ENCODE peak calls at places on chromosomes 6 and 20, in four cellular contexts. P is K562, I is HL-60, C is GM12878. V is an unnamed sample.

GRCh38 chr6:32183030-32183429 is 1.0 kb downstream of the AGER start:
- DNase-seq in P (no peak), I (no peak), C (no peak), V (no peak)

GRCh38 chr20:43994486-43995100 is 79.9 kb downstream of the TOX2 start:
- DNase-seq in P (no peak), I (no peak), C (no peak), V (no peak)

GRCh38 chr6:112318505-112318904 is 28.6 kb upstream of the RFPL4B start:
- DNase-seq in I (no peak), C (no peak), P (no peak), V (no peak)

GRCh38 chr6:178119-178518 is 114.2 kb upstream of the DUSP22 start:
- DNase-seq in P (no peak), I (no peak), C (no peak), V (no peak)

GRCh38 chr6:56815436-56815835 is 139.5 kb upstream of the BEND6 start:
- DNase-seq in I (no peak), C (no peak), P (no peak), V (no peak)

GRCh38 chr6:7522873-7523272 is 18.6 kb upstream of the DSP start:
- DNase-seq in C (no peak), I (no peak), P (no peak), V (no peak)

GRCh38 chr6:17957904-17958303 is 29.5 kb downstream of the KIF13A start:
- DNase-seq in C (no peak), I (no peak), P (no peak), V (no peak)

GRCh38 chr20:34940126-34940525 is 15.5 kb downstream of the GSS start:
- DNase-seq in P (no peak), C (no peak), I (no peak), V (no peak)

GRCh38 chr20:36629719-36630340 is 16.2 kb downstream of the SLA2 start:
- DNase-seq in I (no peak), P (no peak), C (no peak), V (peak; percentile 60)

GRCh38 chr6:53297004-53297403 is 51.7 kb downstream of the ELOVL5 start:
- DNase-seq in C (no peak), P (no peak), I (no peak), V (no peak)

GRCh38 chr6:3849681-3850450 is 693 bp downstream of the FAM50B start:
- DNase-seq in C (no peak), I (no peak), P (no peak), V (no peak)

GRCh38 chr6:55040102-55040848 is 134.0 kb upstream of the HCRTR2 start:
- DNase-seq in I (no peak), P (no peak), C (no peak), V (no peak)

DNA sequence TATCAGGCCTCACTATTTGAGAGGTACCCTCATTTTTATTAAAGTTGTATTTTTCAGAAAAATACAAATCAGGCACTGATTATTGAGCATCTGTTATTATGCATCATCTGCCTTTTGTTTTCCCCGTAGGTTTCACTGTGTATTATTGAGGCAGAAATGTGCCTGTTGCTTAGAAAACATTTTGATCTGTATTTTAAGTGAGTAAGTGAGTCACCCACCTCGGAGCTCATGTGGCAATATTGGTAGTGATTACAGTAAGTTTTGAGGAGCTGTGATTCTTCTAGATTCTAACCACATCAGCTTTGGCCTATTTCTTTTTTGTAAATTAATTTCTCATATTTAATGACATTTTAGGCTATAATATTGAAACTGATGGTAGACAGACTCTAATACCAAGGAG is 59.6 kb upstream of the LAMP5 start:
- DNase-seq in P (no peak), I (no peak), C (no peak), V (no peak)
- TF ChIP-seq SPI1 in P (no peak), I (no peak), C (no peak), V (no peak)

DNA sequence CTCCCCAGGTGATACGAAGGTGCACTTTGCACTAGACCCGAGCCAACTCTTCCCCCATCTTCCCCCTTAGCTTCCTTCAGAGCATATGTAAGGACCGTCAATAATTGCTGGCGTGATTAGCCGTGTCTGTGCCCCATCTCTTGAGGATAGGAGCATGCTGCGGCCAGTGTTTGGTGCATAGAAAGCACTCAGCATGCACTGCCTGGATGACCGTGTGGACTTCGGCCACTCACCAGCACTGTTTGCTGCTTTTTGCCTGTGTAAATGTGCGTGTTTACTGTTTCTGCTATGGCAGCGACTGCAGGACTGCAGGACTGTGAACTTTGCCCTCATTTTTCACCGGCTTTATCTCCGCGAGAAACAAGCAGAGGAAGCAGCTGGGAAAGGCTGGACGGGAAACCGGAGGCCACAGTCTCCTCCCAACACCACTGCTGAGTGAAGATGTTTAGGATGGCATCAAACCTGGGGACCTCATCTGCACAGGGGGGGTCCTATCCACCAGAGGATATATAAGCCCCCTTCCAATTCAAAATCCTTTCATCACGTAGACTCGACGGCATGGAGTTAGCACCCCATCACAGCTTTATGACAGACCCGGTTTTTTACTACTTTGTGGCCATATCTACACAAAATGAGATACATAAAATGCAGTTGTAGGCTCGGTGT is 150.6 kb upstream of the AFDN start:
- DNase-seq in I (no peak), P (no peak), C (no peak), V (no peak)
- TF ChIP-seq SPI1 in I (no peak), P (no peak), C (no peak), V (no peak)

DNA sequence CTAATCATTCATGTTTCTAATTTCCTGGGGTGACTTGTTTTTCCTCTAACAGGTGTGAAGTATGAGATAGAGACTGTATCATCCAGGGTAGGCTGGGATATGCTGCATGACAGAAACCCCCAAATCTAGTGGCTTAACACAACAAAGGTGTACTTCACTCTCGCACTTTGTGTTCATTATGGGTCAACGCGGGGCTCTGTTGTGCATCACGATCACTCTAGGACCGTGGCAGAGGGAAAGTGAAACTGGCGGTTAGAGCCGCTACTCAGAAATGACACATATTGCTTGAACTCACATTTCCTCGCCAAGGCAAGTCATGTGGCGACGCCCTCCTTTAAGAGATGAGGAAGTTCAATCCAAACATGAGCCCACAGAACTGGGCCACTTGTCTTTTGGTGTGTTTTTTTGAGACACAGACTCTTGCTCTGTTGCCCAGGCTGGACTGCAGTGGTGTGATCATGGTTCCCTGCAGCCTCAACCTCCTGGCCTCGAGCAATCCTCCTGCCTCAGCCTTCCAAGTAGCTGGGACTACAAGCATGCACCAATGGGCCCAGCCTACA is 41.3 kb downstream of the PCNA start:
- DNase-seq in C (peak; percentile 98), I (peak; percentile 78), P (peak; percentile 43), V (peak; percentile 54)
- TF ChIP-seq SPI1 in C (peak; percentile 56), I (peak; percentile 40), P (no peak), V (peak; percentile 29)

DNA sequence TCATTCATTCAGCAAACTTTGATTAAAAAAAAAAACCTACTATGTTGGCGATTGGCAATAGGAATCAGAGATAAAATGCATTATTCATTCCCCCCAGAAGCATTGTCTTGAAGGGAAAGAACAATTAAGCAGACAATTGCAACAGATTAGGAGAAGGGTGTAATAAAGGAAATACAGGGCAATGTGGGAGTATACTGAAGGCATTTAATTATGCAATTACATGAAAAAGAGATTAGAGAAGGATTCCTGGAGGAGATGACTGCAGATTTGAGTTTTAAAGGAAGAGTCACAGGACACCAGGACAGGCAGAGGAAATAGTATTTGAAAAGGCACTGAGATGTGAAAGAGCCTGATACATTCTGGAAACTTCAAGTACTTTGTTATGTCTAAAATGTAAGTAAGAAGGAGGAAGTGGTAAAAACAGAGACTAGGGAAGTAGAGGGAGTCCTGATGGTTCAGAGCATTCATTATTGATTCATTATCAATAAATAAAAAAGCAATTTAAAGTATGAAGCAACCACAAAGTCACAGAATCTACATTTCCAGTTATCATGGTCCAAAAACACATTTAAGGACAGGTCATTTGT is 43.7 kb downstream of the THEMIS start:
- DNase-seq in P (no peak), I (no peak), C (no peak), V (no peak)
- TF ChIP-seq SPI1 in P (no peak), I (no peak), C (no peak), V (no peak)

DNA sequence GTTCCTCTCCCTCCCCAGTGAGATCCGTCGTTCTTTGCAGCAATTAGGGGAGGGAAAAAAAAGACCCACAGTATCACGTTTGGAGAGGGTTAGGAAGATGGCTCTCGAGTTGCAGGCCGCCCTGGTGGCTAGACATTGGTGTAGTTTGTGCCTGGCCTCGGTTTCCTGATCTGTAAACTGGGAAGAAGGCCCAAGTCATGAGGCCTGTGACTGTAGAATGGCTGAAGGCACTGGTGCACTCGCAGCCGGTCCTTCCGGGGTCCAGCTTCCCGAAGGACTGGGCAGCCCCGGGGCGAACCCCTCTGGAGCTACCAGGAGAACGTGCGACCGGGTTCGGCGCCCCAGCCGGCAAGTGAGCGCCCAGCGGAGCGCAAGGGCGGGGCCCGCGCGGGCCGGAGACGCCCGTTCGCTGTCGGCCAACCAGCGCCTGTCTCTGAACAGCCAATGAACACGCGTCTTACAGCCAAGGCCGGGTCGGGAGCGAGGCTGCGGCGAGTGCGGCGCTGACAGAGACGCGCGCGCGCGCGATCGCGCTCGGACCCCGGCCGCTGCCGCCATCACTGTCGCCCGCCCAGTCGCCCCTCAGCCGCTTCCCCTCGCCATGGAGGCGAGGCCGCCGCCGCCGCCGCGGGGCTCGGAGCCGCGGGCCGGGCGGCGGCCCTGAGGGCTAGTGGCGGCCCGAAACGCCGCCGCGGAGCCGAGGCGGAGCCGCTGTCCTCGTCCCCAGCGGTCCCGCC is at the start of gene PTPRA:
- DNase-seq in P (peak; percentile 92), I (peak; percentile 89), C (peak; percentile 59), V (peak; percentile 92)
- TF ChIP-seq SPI1 in P (no peak), I (no peak), C (no peak), V (no peak)

DNA sequence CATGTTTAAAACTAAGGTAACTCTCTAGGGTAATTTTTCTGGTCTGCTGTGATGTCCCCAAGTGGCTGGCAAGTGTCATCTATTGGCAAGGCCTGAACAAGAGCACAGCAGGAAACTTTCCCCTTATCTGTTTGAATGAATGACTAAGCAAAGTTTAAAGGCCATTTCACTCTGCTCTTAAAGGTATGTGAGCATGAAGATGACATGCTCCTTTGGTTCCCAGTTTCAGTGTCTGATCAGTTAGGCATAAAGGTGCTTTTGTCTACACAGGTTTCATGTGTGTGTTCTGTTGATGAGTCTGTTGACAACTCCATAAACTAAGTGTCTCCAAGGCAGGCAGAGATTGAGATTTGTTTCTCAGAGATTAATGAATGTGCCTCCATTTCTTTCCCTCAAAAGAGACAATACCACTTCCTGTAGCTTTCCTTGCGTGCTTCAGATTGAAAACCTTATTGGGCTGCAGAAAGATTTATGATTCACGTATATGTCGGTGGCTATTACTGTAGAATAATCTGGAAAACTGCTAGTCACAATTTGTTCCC is 83.9 kb downstream of the MAP3K7 start:
- DNase-seq in I (no peak), P (peak; percentile 61), C (no peak), V (no peak)
- TF ChIP-seq SPI1 in I (no peak), P (no peak), C (no peak), V (no peak)

GRCh38 chr6:99183066-99183465 is 166.4 kb downstream of the FAXC start:
- DNase-seq in I (no peak), C (no peak), P (no peak), V (no peak)

GRCh38 chr6:99181174-99181573 is 168.3 kb downstream of the FAXC start:
- DNase-seq in P (no peak), C (no peak), I (no peak), V (no peak)

GRCh38 chr6:99177736-99178135 is 171.7 kb downstream of the FAXC start:
- DNase-seq in C (no peak), P (no peak), I (no peak), V (no peak)

GRCh38 chr6:99178168-99178567 is 171.3 kb downstream of the FAXC start:
- DNase-seq in I (no peak), C (no peak), P (no peak), V (no peak)
- TF ChIP-seq SPI1 in I (no peak), C (peak; percentile 43), P (peak; percentile 3), V (peak; percentile 73)

V was measured in GM12891.